ENCODE peak calls at places on chromosome 15, in four cellular contexts. V is upper lobe of left lung, G is lower leg skin, X is brain microvascular endothelial cell. Q is an unnamed sample.

GRCh38 chr15:87973456-87974215 is 282.9 kb downstream of the NTRK3 start:
- DNase-seq in V (peak; percentile 6), G (no peak), X (no peak), Q (no peak)

GRCh38 chr15:28274211-28274610 is 47.8 kb downstream of the HERC2 start:
- DNase-seq in V (peak; percentile 67), G (no peak), X (no peak), Q (no peak)

GRCh38 chr15:45094358-45094730 is 19.6 kb downstream of the DUOX2 start:
- DNase-seq in V (no peak), G (no peak), X (no peak), Q (no peak)

GRCh38 chr15:94036156-94036555 is 195.2 kb upstream of the MCTP2 start:
- DNase-seq in V (no peak), G (no peak), X (no peak), Q (no peak)

GRCh38 chr15:82851981-82852511 is 42.6 kb downstream of the WHAMM start:
- DNase-seq in V (no peak), G (no peak), X (no peak), Q (no peak)

GRCh38 chr15:44695274-44695673 is 15.8 kb downstream of the PATL2 start:
- DNase-seq in V (no peak), G (no peak), X (no peak), Q (no peak)

GRCh38 chr15:49620174-49620573 is 444 bp downstream of the FAM227B start:
- DNase-seq in V (no peak), G (no peak), X (no peak), Q (no peak)

GRCh38 chr15:66587749-66588148 is 22.0 kb upstream of the LCTL start:
- DNase-seq in V (no peak), G (no peak), X (no peak), Q (no peak)

GRCh38 chr15:82643992-82644391 is 3.2 kb downstream of the CPEB1 start:
- DNase-seq in V (no peak), G (no peak), X (no peak), Q (no peak)

GRCh38 chr15:43920815-43921214 is 94.0 kb downstream of the WDR76 start:
- DNase-seq in V (no peak), G (no peak), X (peak; percentile 35), Q (no peak)

GRCh38 chr15:79884204-79884596 is 12.6 kb downstream of the MTHFS start:
- DNase-seq in V (no peak), G (no peak), X (no peak), Q (no peak)

GRCh38 chr15:79886119-79886518 is 10.7 kb downstream of the MTHFS start:
- DNase-seq in V (no peak), G (no peak), X (no peak), Q (no peak)

GRCh38 chr15:79887517-79887916 is 9.3 kb downstream of the MTHFS start:
- DNase-seq in V (no peak), G (no peak), X (no peak), Q (no peak)

GRCh38 chr15:79883579-79884203 is 13.1 kb downstream of the MTHFS start:
- DNase-seq in V (no peak), G (no peak), X (no peak), Q (no peak)

DNA sequence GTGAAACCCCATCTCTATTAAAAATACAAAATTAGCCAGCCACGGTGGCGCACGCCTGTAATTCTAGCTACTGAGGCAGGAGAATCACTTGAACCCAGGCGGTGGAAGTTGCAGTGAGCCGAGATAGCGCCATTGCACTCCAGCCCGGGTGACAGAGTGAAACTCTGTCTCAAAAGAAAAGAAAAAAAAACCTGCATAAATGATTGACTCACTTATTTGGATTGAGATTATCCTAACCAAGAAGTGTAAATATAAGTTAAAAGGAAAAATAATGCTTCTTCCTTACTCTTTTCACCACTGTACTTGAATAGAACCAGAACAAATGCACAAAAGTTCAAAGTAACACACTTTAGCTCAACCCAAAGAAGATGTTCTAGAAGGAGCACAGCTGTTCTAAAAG is 9.8 kb downstream of the MTHFS start:
- DNase-seq in V (no peak), G (no peak), X (no peak), Q (no peak)
- H3K4me3 ChIP-seq in V (no peak overlapping the region), G (no peak overlapping the region), X (no peak overlapping the region), Q (no peak overlapping the region)

DNA sequence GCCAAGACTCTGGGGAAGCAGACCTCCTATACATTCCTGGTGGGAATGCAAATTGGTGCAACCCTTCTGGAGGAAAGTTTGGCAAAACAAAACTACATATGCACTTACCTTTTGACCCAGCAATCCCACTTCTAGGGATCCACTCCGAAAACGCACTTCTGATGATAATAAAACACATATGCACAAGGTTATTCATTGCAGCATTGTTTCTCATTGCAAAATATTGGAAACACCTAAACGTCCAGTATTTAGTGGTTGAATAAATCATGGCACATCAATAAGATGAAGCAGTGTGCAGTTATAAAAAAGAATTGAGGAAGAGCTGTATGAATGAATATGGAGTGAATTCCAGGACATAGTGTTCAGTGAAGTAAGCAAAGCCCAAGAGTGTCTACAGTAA is 145.4 kb upstream of the ABHD17C start:
- DNase-seq in V (no peak), G (no peak), X (no peak), Q (no peak)
- H3K4me3 ChIP-seq in V (no peak overlapping the region), G (no peak overlapping the region), X (peak overlapping the region; percentile 48), Q (no peak overlapping the region)

GRCh38 chr15:31358163-31358562 is 31.5 kb downstream of the KLF13 start:
- DNase-seq in V (no peak), G (no peak), X (no peak), Q (no peak)
- H3K4me3 ChIP-seq in V (no peak overlapping the region), G (no peak overlapping the region), X (no peak overlapping the region), Q (no peak overlapping the region)

GRCh38 chr15:100968043-100968966 is 49.1 kb downstream of the LRRK1 start:
- DNase-seq in V (no peak), G (no peak), X (peak; percentile 72), Q (no peak)

GRCh38 chr15:100975043-100975442 is 55.9 kb downstream of the LRRK1 start:
- DNase-seq in V (no peak), G (no peak), X (no peak), Q (no peak)

GRCh38 chr15:100972975-100973350 is 53.8 kb downstream of the LRRK1 start:
- DNase-seq in V (peak; percentile 84), G (no peak), X (no peak), Q (no peak)

DNA sequence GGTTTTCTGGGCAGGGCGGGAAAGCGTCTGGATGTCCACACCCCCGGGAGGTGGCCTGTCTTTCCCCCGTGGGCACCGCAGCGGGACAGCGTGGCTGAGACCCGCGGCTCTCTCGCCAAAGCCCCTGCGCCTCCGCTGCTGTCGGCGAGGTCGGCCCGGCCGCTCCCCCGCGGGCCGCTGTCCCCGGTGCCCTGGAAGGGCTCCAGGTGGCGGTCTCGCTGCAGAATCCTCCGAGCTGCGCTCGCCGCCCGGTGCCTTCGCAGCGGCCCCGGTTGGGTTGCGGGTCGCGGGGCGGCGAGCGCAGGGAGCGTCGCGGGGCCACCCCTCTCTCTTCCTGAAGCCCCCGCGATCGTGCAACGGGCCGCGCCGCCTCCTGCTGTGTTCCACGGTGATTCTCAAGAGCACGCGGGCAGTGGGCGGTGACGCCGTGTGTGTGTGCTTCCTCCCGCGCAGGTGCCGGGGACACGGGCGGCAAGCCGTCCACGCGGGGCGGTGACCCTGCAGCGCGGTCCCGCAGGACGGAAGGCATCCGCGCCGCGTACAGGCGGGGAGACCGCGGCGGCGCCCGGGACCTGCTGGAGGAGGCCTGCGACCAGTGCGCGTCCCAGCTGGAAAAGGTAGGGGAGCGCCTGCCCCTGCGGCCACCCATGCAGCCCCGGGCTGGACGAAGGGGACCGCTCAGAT is 54.3 kb downstream of the LRRK1 start:
- DNase-seq in V (peak; percentile 84), G (no peak), X (no peak), Q (peak; percentile 22)
- H3K4me3 ChIP-seq in V (no peak overlapping the region), G (no peak overlapping the region), X (peak overlapping the region; percentile 53), Q (no peak overlapping the region)

GRCh38 chr15:37096878-37097568 is 3.3 kb downstream of the MEIS2 start:
- DNase-seq in V (no peak), G (no peak), X (no peak), Q (peak; percentile 48)
- H3K4me3 ChIP-seq in V (peak overlapping the region; percentile 34), G (no peak overlapping the region), X (peak overlapping the region; percentile 94), Q (peak overlapping the region; percentile 97)

GRCh38 chr15:36106640-36107335 is 472.6 kb upstream of the CDIN1 start:
- DNase-seq in V (no peak), G (no peak), X (peak; percentile 18), Q (no peak)

GRCh38 chr15:36110659-36110993 is 468.8 kb upstream of the CDIN1 start:
- DNase-seq in V (no peak), G (no peak), X (no peak), Q (no peak)

GRCh38 chr15:36109943-36110658 is 469.3 kb upstream of the CDIN1 start:
- DNase-seq in V (no peak), G (no peak), X (peak; percentile 30), Q (no peak)

DNA sequence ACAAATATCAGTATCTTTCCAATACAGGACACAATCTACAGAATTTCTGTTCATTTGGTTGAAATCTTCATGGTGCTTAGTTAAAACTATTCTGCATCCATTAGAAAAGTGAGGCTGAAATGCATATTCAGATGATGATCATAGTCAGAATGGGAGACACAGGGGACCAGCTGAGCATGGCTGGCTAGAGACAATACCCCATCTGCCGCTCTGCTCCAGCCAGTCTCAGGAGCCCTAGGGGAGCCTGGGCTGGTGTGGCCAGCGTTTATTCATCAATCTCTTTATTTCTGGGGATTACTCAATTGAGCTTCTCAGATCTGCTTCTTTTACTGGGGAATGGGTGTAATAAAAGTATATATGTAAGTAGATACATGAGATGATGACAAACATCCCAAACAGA is 470.9 kb upstream of the CDIN1 start:
- DNase-seq in V (no peak), G (no peak), X (no peak), Q (no peak)
- H3K4me3 ChIP-seq in V (no peak overlapping the region), G (no peak overlapping the region), X (no peak overlapping the region), Q (no peak overlapping the region)

DNA sequence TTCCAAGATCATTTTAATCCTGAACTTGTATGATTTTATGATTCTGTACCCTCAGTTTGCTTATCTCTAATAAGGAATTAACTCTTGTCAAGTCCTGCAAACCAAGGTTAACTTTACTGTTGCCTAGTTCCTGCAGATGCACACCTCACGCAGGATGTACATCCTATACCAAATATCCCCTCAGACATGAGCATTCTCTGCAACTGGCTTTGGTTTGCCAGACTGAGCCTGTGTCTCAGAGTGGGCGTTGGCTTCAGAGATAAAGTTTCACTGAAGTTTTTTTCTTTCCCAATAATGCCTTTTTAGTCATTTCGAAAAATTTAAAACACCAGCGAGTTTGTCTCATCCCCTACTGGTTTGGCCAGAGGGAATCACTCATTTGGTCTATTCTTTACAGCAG is 173.9 kb downstream of the NR2F2 start:
- DNase-seq in V (no peak), G (no peak), X (no peak), Q (no peak)
- H3K4me3 ChIP-seq in V (no peak overlapping the region), G (no peak overlapping the region), X (no peak overlapping the region), Q (no peak overlapping the region)

GRCh38 chr15:81330351-81331085 is 6.6 kb upstream of the STARD5 start:
- DNase-seq in V (no peak), G (no peak), X (no peak), Q (no peak)
- H3K4me3 ChIP-seq in V (no peak overlapping the region), G (no peak overlapping the region), X (no peak overlapping the region), Q (no peak overlapping the region)

DNA sequence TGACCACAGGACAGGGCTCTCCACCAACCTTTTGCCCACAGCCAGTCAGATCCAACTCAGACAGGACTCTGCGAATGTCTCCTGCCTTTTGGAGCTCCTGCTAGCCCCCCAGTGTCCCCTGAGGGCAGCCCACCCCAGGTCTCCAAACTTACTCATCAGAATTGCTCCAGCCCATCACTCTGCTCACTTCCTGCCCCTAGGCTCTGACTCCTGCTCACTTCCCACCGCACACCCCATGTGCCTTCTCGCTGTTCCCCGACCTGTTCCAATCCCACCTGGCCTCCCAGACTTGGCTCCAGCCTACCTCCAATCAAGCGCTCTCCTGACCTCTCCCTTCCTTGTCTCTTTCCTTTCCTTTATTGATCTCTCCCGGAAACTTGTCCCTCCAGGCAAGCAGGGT is 5.9 kb upstream of the STRA6 start:
- DNase-seq in V (no peak), G (no peak), X (no peak), Q (no peak)
- H3K4me3 ChIP-seq in V (no peak overlapping the region), G (no peak overlapping the region), X (no peak overlapping the region), Q (no peak overlapping the region)